ENCODE peak calls at places on chromosome 18, in eight cellular contexts. O is amniotic stem cell; F is substantia nigra; E is naive thymus-derived CD4-positive, alpha-beta T cell; G is esophagus muscularis mucosa; R is HT1080; A is HS-5; L is sciatic nerve. S is an unnamed sample.

GRCh38 chr18:66874375-66874774 is 270.5 kb upstream of the CDH19 start:
- DNase-seq in O (no peak), F (no peak), E (no peak), G (no peak), R (no peak), A (no peak), L (no peak), S (no peak)

GRCh38 chr18:26418225-26418624 is 130.1 kb downstream of the KCTD1 start:
- DNase-seq in O (no peak), F (no peak), E (no peak), G (no peak), R (no peak), A (no peak), L (no peak), S (no peak)

GRCh38 chr18:69659142-69659651 is 258.5 kb downstream of the DOK6 start:
- DNase-seq in O (no peak), F (no peak), E (no peak), G (no peak), R (no peak), A (no peak), L (no peak), S (no peak)

GRCh38 chr18:6521804-6522418 is 107.2 kb upstream of the L3MBTL4 start:
- DNase-seq in O (no peak), F (no peak), E (no peak), G (no peak), R (peak), A (peak), L (no peak), S (peak)

GRCh38 chr18:67386028-67386427 is 130.5 kb downstream of the DSEL start:
- DNase-seq in O (no peak), F (no peak), E (no peak), G (no peak), R (no peak), A (no peak), L (no peak), S (no peak)

GRCh38 chr18:78473563-78473962 is 506.1 kb upstream of the SALL3 start:
- DNase-seq in O (no peak), F (no peak), E (no peak), G (peak), R (no peak), A (no peak), L (no peak), S (no peak)

GRCh38 chr18:9038277-9038871 is 64.1 kb upstream of the NDUFV2 start:
- DNase-seq in O (no peak), F (no peak), E (no peak), G (no peak), R (peak), A (no peak), L (no peak), S (no peak)

GRCh38 chr18:44651453-44651852 is 29.2 kb upstream of the SETBP1 start:
- DNase-seq in O (no peak), F (no peak), E (no peak), G (peak), R (peak), A (peak), L (no peak), S (peak)

GRCh38 chr18:1488957-1489356 is 584.3 kb downstream of the ADCYAP1 start:
- DNase-seq in O (no peak), F (peak), E (no peak), G (no peak), R (no peak), A (no peak), L (no peak), S (no peak)

GRCh38 chr18:2994603-2995432 is 18.1 kb downstream of the LPIN2 start:
- DNase-seq in O (no peak), F (no peak), E (peak), G (no peak), R (no peak), A (no peak), L (no peak), S (no peak)

GRCh38 chr18:48022531-48023330 is 92.3 kb upstream of the SMAD2 start:
- DNase-seq in O (peak), F (peak), E (peak), G (no peak), R (peak), A (no peak), L (no peak), S (peak)

GRCh38 chr18:26865557-26865956 is at the start of gene AQP4:
- DNase-seq in O (no peak), F (no peak), E (no peak), G (no peak), R (no peak), A (no peak), L (no peak), S (peak)

GRCh38 chr18:44789704-44790103 is 109.0 kb downstream of the SETBP1 start:
- DNase-seq in O (no peak), F (no peak), E (no peak), G (no peak), R (no peak), A (no peak), L (no peak), S (peak)

GRCh38 chr18:28522250-28522649 is 345.3 kb upstream of the CDH2 start:
- DNase-seq in O (no peak), F (no peak), E (no peak), G (no peak), R (no peak), A (no peak), L (no peak), S (no peak)

GRCh38 chr18:3093624-3094354 is 80.8 kb upstream of the LPIN2 start:
- DNase-seq in O (no peak), F (peak), E (no peak), G (peak), R (no peak), A (no peak), L (no peak), S (no peak)

GRCh38 chr18:23671564-23671963 is 8.9 kb upstream of the ANKRD29 start:
- DNase-seq in O (no peak), F (no peak), E (no peak), G (no peak), R (no peak), A (no peak), L (no peak), S (no peak)

GRCh38 chr18:75293591-75293990 is 83.0 kb downstream of the TSHZ1 start:
- DNase-seq in O (no peak), F (no peak), E (no peak), G (no peak), R (peak), A (no peak), L (no peak), S (peak)

GRCh38 chr18:54787098-54787497 is 41.2 kb upstream of the RAB27B start:
- DNase-seq in O (no peak), F (no peak), E (no peak), G (no peak), R (no peak), A (no peak), L (no peak), S (no peak)

GRCh38 chr18:2325308-2325849 is 245.9 kb downstream of the METTL4 start:
- DNase-seq in O (no peak), F (no peak), E (no peak), G (no peak), R (peak), A (no peak), L (no peak), S (peak)

GRCh38 chr18:10410472-10411300 is 43.7 kb upstream of the APCDD1 start:
- DNase-seq in O (no peak), F (no peak), E (no peak), G (peak), R (no peak), A (no peak), L (no peak), S (no peak)

GRCh38 chr18:26405190-26405781 is 143.1 kb downstream of the KCTD1 start:
- DNase-seq in O (peak), F (no peak), E (no peak), G (peak), R (peak), A (no peak), L (no peak), S (peak)

GRCh38 chr18:30163573-30163972 is 879.0 kb downstream of the DSC3 start:
- DNase-seq in O (no peak), F (no peak), E (no peak), G (no peak), R (no peak), A (no peak), L (no peak), S (no peak)

GRCh38 chr18:57648414-57648813 is 26.8 kb upstream of the NARS1 start:
- DNase-seq in O (no peak), F (no peak), E (no peak), G (no peak), R (no peak), A (no peak), L (no peak), S (no peak)

GRCh38 chr18:21242141-21243040 is at the start of gene GREB1L:
- DNase-seq in O (peak), F (peak), E (no peak), G (no peak), R (peak), A (peak), L (peak), S (peak)

GRCh38 chr18:24112874-24113615 is 25.8 kb upstream of the CABYR start:
- DNase-seq in O (no peak), F (no peak), E (no peak), G (peak), R (peak), A (peak), L (no peak), S (no peak)

GRCh38 chr18:43570593-43570992 is 293.3 kb upstream of the SYT4 start:
- DNase-seq in O (no peak), F (no peak), E (no peak), G (no peak), R (no peak), A (no peak), L (no peak), S (no peak)

GRCh38 chr18:31979714-31980113 is 36.8 kb upstream of the TRAPPC8 start:
- DNase-seq in O (no peak), F (no peak), E (no peak), G (no peak), R (no peak), A (no peak), L (no peak), S (no peak)

GRCh38 chr18:46213295-46213694 is 109.1 kb downstream of the HAUS1 start:
- DNase-seq in O (no peak), F (no peak), E (peak), G (no peak), R (no peak), A (no peak), L (no peak), S (no peak)

S was measured in H4.